ENCODE peak calls at places on chromosomes 2 and 18, in ten cellular contexts. V is activated CD4-positive, alpha-beta memory T cell treated with anti-CD3 and anti-CD28 coated beads for 36 hours; Y is neural crest cell; I is stimulated activated CD4-positive, alpha-beta T cell treated with anti-CD3 and anti-CD28 coated beads, Interleukin-1b, Interleukin-23, amount 100 ng/mL, for 4 hours; H is GM12865; M is cardiac muscle cell; W is substantia nigra; C is HT1080; T is T-helper 9 cell; D is tibial artery. O is an unnamed sample.

GRCh38 chr2:65053199-65053598 is 3.0 kb upstream of the CEP68 start:
- DNase-seq in V (peak; percentile 54), W (no peak), M (no peak), H (peak; percentile 92), I (no peak), Y (no peak), T (no peak), C (no peak), D (no peak), O (no peak)

GRCh38 chr18:64405161-64405560 is 256.3 kb upstream of the LINC00305 start:
- DNase-seq in I (no peak), C (peak; percentile 67), T (no peak), M (no peak), V (no peak), Y (no peak), H (no peak), W (no peak), D (no peak), O (no peak)

GRCh38 chr18:32478317-32478716 is 7.6 kb upstream of the GAREM1 start:
- DNase-seq in H (no peak), Y (no peak), W (no peak), C (no peak), V (no peak), I (no peak), T (no peak), M (no peak), D (no peak), O (no peak)

GRCh38 chr2:71880287-71880686 is 267.4 kb downstream of the CYP26B1 start:
- DNase-seq in H (no peak), V (no peak), Y (no peak), D (no peak), T (no peak), I (no peak), M (no peak), C (no peak), W (no peak), O (no peak)

GRCh38 chr2:67216881-67217280 is 180.3 kb upstream of the ETAA1 start:
- DNase-seq in C (no peak), W (no peak), Y (no peak), M (no peak), H (no peak), T (no peak), D (no peak), I (no peak), V (no peak), O (no peak)

GRCh38 chr18:6781179-6781714 is 51.7 kb downstream of the ARHGAP28 start:
- DNase-seq in H (no peak), W (no peak), M (no peak), T (no peak), I (no peak), D (no peak), C (no peak), Y (peak; percentile 18), V (no peak), O (peak; percentile 28)

GRCh38 chr2:69046221-69046662 is 33.3 kb downstream of the ANTXR1 start:
- DNase-seq in C (peak; percentile 81), H (no peak), I (no peak), M (no peak), D (no peak), V (no peak), Y (no peak), T (no peak), W (no peak), O (no peak)

GRCh38 chr2:207505728-207506127 is 24.0 kb upstream of the CREB1 start:
- DNase-seq in Y (no peak), T (no peak), V (peak; percentile 58), C (peak; percentile 97), W (no peak), H (no peak), M (no peak), I (no peak), D (no peak), O (no peak)

GRCh38 chr2:132503621-132504200 is 87.1 kb downstream of the GPR39 start:
- DNase-seq in M (no peak), D (no peak), C (peak; percentile 27), I (no peak), V (no peak), H (no peak), W (no peak), Y (no peak), T (no peak), O (no peak)

GRCh38 chr2:12005886-12006681 is 259.7 kb downstream of the LPIN1 start:
- DNase-seq in I (peak; percentile 38), H (peak; percentile 88), D (no peak), V (peak; percentile 83), C (no peak), Y (no peak), W (no peak), M (no peak), T (peak; percentile 50), O (peak; percentile 52)

GRCh38 chr2:1593371-1594205 is 150.7 kb downstream of the PXDN start:
- DNase-seq in D (no peak), M (peak; percentile 61), W (no peak), Y (no peak), H (no peak), V (no peak), I (no peak), T (no peak), C (peak; percentile 53), O (peak; percentile 64)

GRCh38 chr2:36423619-36424120 is 68.1 kb downstream of the CRIM1 start:
- DNase-seq in Y (no peak), C (no peak), I (no peak), D (no peak), V (no peak), H (no peak), W (no peak), M (no peak), T (no peak), O (no peak)

GRCh38 chr2:101219281-101219680 is 33.4 kb upstream of the CNOT11 start:
- DNase-seq in C (no peak), Y (no peak), W (no peak), H (no peak), D (no peak), I (no peak), M (no peak), V (no peak), T (no peak), O (no peak)

GRCh38 chr2:85999131-85999831 is 106.4 kb downstream of the POLR1A start:
- DNase-seq in C (no peak), I (no peak), D (no peak), H (peak; percentile 90), M (no peak), Y (no peak), V (peak; percentile 63), W (no peak), T (no peak), O (no peak)

GRCh38 chr2:46462936-46463335 is 16.4 kb upstream of the TMEM247 start:
- DNase-seq in H (no peak), I (no peak), Y (no peak), V (no peak), C (no peak), W (no peak), T (no peak), M (no peak), D (no peak), O (no peak)

GRCh38 chr2:235333076-235333475 is 160.8 kb upstream of the AGAP1 start:
- DNase-seq in I (no peak), C (no peak), Y (no peak), T (no peak), W (no peak), M (no peak), D (no peak), V (no peak), H (no peak), O (no peak)

GRCh38 chr2:118032169-118033013 is 18.5 kb upstream of the CCDC93 start:
- DNase-seq in D (peak; percentile 38), Y (peak; percentile 37), I (no peak), H (peak; percentile 50), W (no peak), M (peak; percentile 65), C (peak; percentile 24), T (peak; percentile 21), V (peak; percentile 52), O (peak; percentile 35)

GRCh38 chr2:179876266-179876665 is 14.9 kb upstream of the ZNF385B start:
- DNase-seq in Y (no peak), D (no peak), T (no peak), W (no peak), I (no peak), H (no peak), M (no peak), V (no peak), C (no peak), O (no peak)

GRCh38 chr2:226211439-226211838 is 588.2 kb downstream of the IRS1 start:
- DNase-seq in T (no peak), H (no peak), Y (no peak), D (no peak), C (peak; percentile 64), W (no peak), I (no peak), V (no peak), M (no peak), O (no peak)

GRCh38 chr2:1586946-1587840 is 157.1 kb downstream of the PXDN start:
- DNase-seq in V (no peak), I (no peak), W (no peak), M (no peak), D (no peak), H (no peak), Y (no peak), T (no peak), C (no peak), O (peak; percentile 17)

GRCh38 chr2:17658251-17658843 is 95.3 kb downstream of the SMC6 start:
- DNase-seq in D (no peak), M (no peak), C (peak; percentile 87), W (no peak), V (peak; percentile 42), T (no peak), I (no peak), Y (no peak), H (peak; percentile 89), O (no peak)

GRCh38 chr2:137220438-137220998 is 455.2 kb downstream of the THSD7B start:
- DNase-seq in T (no peak), I (no peak), D (no peak), Y (no peak), W (no peak), H (no peak), C (no peak), V (no peak), M (no peak), O (no peak)

GRCh38 chr2:240502430-240503121 is 55.2 kb downstream of the ANKMY1 start:
- DNase-seq in V (peak; percentile 0), H (no peak), M (no peak), D (no peak), I (no peak), W (no peak), Y (no peak), C (no peak), T (no peak), O (no peak)

GRCh38 chr18:46167971-46168370 is 63.8 kb downstream of the HAUS1 start:
- DNase-seq in C (no peak), Y (no peak), H (peak; percentile 90), D (no peak), I (no peak), W (no peak), T (no peak), M (no peak), V (peak; percentile 32), O (no peak)

GRCh38 chr2:175030380-175031271 is 25.4 kb upstream of the CHN1 start:
- DNase-seq in Y (peak; percentile 38), T (no peak), H (peak; percentile 44), C (peak; percentile 49), V (peak; percentile 44), D (no peak), W (no peak), M (peak; percentile 65), I (no peak), O (no peak)

GRCh38 chr2:190984595-190984994 is 29.4 kb downstream of the STAT1 start:
- DNase-seq in C (peak; percentile 89), T (no peak), I (no peak), M (no peak), H (no peak), W (no peak), V (peak; percentile 43), D (no peak), Y (no peak), O (no peak)

GRCh38 chr2:39608690-39609457 is 56.8 kb upstream of the TMEM178A start:
- DNase-seq in V (no peak), D (no peak), W (no peak), C (no peak), I (no peak), H (no peak), T (no peak), Y (no peak), M (peak; percentile 19), O (no peak)

GRCh38 chr2:16105664-16106281 is 165.4 kb downstream of the MYCN start:
- DNase-seq in M (peak; percentile 20), C (no peak), I (no peak), W (no peak), D (no peak), T (no peak), V (no peak), H (no peak), Y (no peak), O (no peak)